ENCODE peak calls at places on chromosomes 13 and 19, in six cellular contexts. One of them, this sample, is unnamed.

GRCh38 chr19:8335343-8336071 is 7.6 kb downstream of the KANK3 start:
- DNase-seq in HCT116: no peak
- DNase-seq in aorta: no peak
- DNase-seq in CD4-positive, alpha-beta memory T cell: peak
- DNase-seq in hepatocyte: no peak
- DNase-seq in cardiac fibroblast: no peak
- DNase-seq in this sample: no peak

GRCh38 chr19:3823345-3823704 is 37.1 kb upstream of the MATK start:
- DNase-seq in HCT116: no peak
- DNase-seq in aorta: no peak
- DNase-seq in CD4-positive, alpha-beta memory T cell: no peak
- DNase-seq in hepatocyte: no peak
- DNase-seq in cardiac fibroblast: no peak
- DNase-seq in this sample: no peak

GRCh38 chr13:59856281-59856810 is 307.4 kb downstream of the DIAPH3 start:
- DNase-seq in HCT116: no peak
- DNase-seq in aorta: no peak
- DNase-seq in CD4-positive, alpha-beta memory T cell: no peak
- DNase-seq in hepatocyte: no peak
- DNase-seq in cardiac fibroblast: no peak
- DNase-seq in this sample: no peak

GRCh38 chr13:73754727-73755292 is 379.4 kb downstream of the KLF12 start:
- DNase-seq in HCT116: peak
- DNase-seq in aorta: no peak
- DNase-seq in CD4-positive, alpha-beta memory T cell: no peak
- DNase-seq in hepatocyte: peak
- DNase-seq in cardiac fibroblast: peak
- DNase-seq in this sample: peak

GRCh38 chr19:2524361-2524839 is 48.5 kb downstream of the GADD45B start:
- DNase-seq in HCT116: no peak
- DNase-seq in aorta: no peak
- DNase-seq in CD4-positive, alpha-beta memory T cell: no peak
- DNase-seq in hepatocyte: no peak
- DNase-seq in cardiac fibroblast: no peak
- DNase-seq in this sample: no peak

GRCh38 chr19:53789708-53790678 is 34.1 kb downstream of the NLRP12 start:
- DNase-seq in HCT116: no peak
- DNase-seq in aorta: no peak
- DNase-seq in CD4-positive, alpha-beta memory T cell: no peak
- DNase-seq in hepatocyte: no peak
- DNase-seq in cardiac fibroblast: no peak
- DNase-seq in this sample: no peak

GRCh38 chr19:16594131-16594586 is 21.9 kb upstream of the SLC35E1 start:
- DNase-seq in HCT116: no peak
- DNase-seq in aorta: no peak
- DNase-seq in CD4-positive, alpha-beta memory T cell: peak
- DNase-seq in hepatocyte: no peak
- DNase-seq in cardiac fibroblast: no peak
- DNase-seq in this sample: no peak

GRCh38 chr19:2820112-2820702 is 539 bp downstream of the ZNF554 start:
- DNase-seq in HCT116: no peak
- DNase-seq in aorta: no peak
- DNase-seq in CD4-positive, alpha-beta memory T cell: no peak
- DNase-seq in hepatocyte: peak
- DNase-seq in cardiac fibroblast: no peak
- DNase-seq in this sample: peak

GRCh38 chr13:74886496-74886895 is 595.5 kb downstream of the TBC1D4 start:
- DNase-seq in HCT116: no peak
- DNase-seq in aorta: no peak
- DNase-seq in CD4-positive, alpha-beta memory T cell: no peak
- DNase-seq in hepatocyte: no peak
- DNase-seq in cardiac fibroblast: peak
- DNase-seq in this sample: peak

GRCh38 chr13:74683411-74683810 is 549.2 kb upstream of the KLF12 start:
- DNase-seq in HCT116: no peak
- DNase-seq in aorta: no peak
- DNase-seq in CD4-positive, alpha-beta memory T cell: no peak
- DNase-seq in hepatocyte: no peak
- DNase-seq in cardiac fibroblast: peak
- DNase-seq in this sample: no peak

GRCh38 chr13:21365574-21365973 is 93.5 kb downstream of the ZDHHC20 start:
- DNase-seq in HCT116: no peak
- DNase-seq in aorta: no peak
- DNase-seq in CD4-positive, alpha-beta memory T cell: no peak
- DNase-seq in hepatocyte: no peak
- DNase-seq in cardiac fibroblast: no peak
- DNase-seq in this sample: no peak

GRCh38 chr13:103031332-103031873 is 34.8 kb downstream of the SLC10A2 start:
- DNase-seq in HCT116: no peak
- DNase-seq in aorta: no peak
- DNase-seq in CD4-positive, alpha-beta memory T cell: no peak
- DNase-seq in hepatocyte: no peak
- DNase-seq in cardiac fibroblast: no peak
- DNase-seq in this sample: peak

GRCh38 chr19:8577247-8577646 is at the start of gene MYO1F:
- DNase-seq in HCT116: no peak
- DNase-seq in aorta: peak
- DNase-seq in CD4-positive, alpha-beta memory T cell: no peak
- DNase-seq in hepatocyte: no peak
- DNase-seq in cardiac fibroblast: no peak
- DNase-seq in this sample: no peak

GRCh38 chr19:30046522-30046921 is 104.5 kb downstream of the URI1 start:
- DNase-seq in HCT116: no peak
- DNase-seq in aorta: no peak
- DNase-seq in CD4-positive, alpha-beta memory T cell: no peak
- DNase-seq in hepatocyte: no peak
- DNase-seq in cardiac fibroblast: peak
- DNase-seq in this sample: peak

GRCh38 chr19:49988433-49988832 is 27.5 kb upstream of the SIGLEC11 start:
- DNase-seq in HCT116: no peak
- DNase-seq in aorta: no peak
- DNase-seq in CD4-positive, alpha-beta memory T cell: no peak
- DNase-seq in hepatocyte: no peak
- DNase-seq in cardiac fibroblast: peak
- DNase-seq in this sample: peak

GRCh38 chr19:44741841-44742352 is 6.6 kb upstream of the BCL3 start:
- DNase-seq in HCT116: peak
- DNase-seq in aorta: peak
- DNase-seq in CD4-positive, alpha-beta memory T cell: peak
- DNase-seq in hepatocyte: peak
- DNase-seq in cardiac fibroblast: peak
- DNase-seq in this sample: peak

GRCh38 chr13:113979791-113980471 is 6.1 kb upstream of the C13orf46 start:
- DNase-seq in HCT116: no peak
- DNase-seq in aorta: peak
- DNase-seq in CD4-positive, alpha-beta memory T cell: no peak
- DNase-seq in hepatocyte: no peak
- DNase-seq in cardiac fibroblast: no peak
- DNase-seq in this sample: no peak

GRCh38 chr19:1285737-1286360 is at the start of gene EFNA2:
- DNase-seq in HCT116: no peak
- DNase-seq in aorta: no peak
- DNase-seq in CD4-positive, alpha-beta memory T cell: no peak
- DNase-seq in hepatocyte: peak
- DNase-seq in cardiac fibroblast: no peak
- DNase-seq in this sample: no peak

GRCh38 chr19:31349160-31349881 is at the start of gene TSHZ3:
- DNase-seq in HCT116: no peak
- DNase-seq in aorta: peak
- DNase-seq in CD4-positive, alpha-beta memory T cell: peak
- DNase-seq in hepatocyte: peak
- DNase-seq in cardiac fibroblast: peak
- DNase-seq in this sample: peak

GRCh38 chr19:3115916-3116602 is 19.8 kb upstream of the GNA15 start:
- DNase-seq in HCT116: no peak
- DNase-seq in aorta: no peak
- DNase-seq in CD4-positive, alpha-beta memory T cell: no peak
- DNase-seq in hepatocyte: no peak
- DNase-seq in cardiac fibroblast: no peak
- DNase-seq in this sample: no peak

GRCh38 chr19:31132753-31133110 is 216.5 kb downstream of the TSHZ3 start:
- DNase-seq in HCT116: no peak
- DNase-seq in aorta: no peak
- DNase-seq in CD4-positive, alpha-beta memory T cell: no peak
- DNase-seq in hepatocyte: no peak
- DNase-seq in cardiac fibroblast: no peak
- DNase-seq in this sample: no peak

GRCh38 chr19:23804676-23805075 is 46.0 kb upstream of the ZNF681 start:
- DNase-seq in HCT116: no peak
- DNase-seq in aorta: no peak
- DNase-seq in CD4-positive, alpha-beta memory T cell: no peak
- DNase-seq in hepatocyte: no peak
- DNase-seq in cardiac fibroblast: no peak
- DNase-seq in this sample: no peak

GRCh38 chr19:48810151-48810550 is 678 bp downstream of the BCAT2 start:
- DNase-seq in HCT116: no peak
- DNase-seq in aorta: no peak
- DNase-seq in CD4-positive, alpha-beta memory T cell: no peak
- DNase-seq in hepatocyte: peak
- DNase-seq in cardiac fibroblast: no peak
- DNase-seq in this sample: no peak

GRCh38 chr19:17311455-17312248 is 2.3 kb downstream of the DDA1 start:
- DNase-seq in HCT116: no peak
- DNase-seq in aorta: no peak
- DNase-seq in CD4-positive, alpha-beta memory T cell: peak
- DNase-seq in hepatocyte: peak
- DNase-seq in cardiac fibroblast: peak
- DNase-seq in this sample: peak

GRCh38 chr19:3250675-3251074 is 26.2 kb downstream of the CELF5 start:
- DNase-seq in HCT116: peak
- DNase-seq in aorta: no peak
- DNase-seq in CD4-positive, alpha-beta memory T cell: peak
- DNase-seq in hepatocyte: no peak
- DNase-seq in cardiac fibroblast: peak
- DNase-seq in this sample: no peak

GRCh38 chr13:99614465-99614885 is 113.2 kb downstream of the TM9SF2 start:
- DNase-seq in HCT116: no peak
- DNase-seq in aorta: no peak
- DNase-seq in CD4-positive, alpha-beta memory T cell: no peak
- DNase-seq in hepatocyte: peak
- DNase-seq in cardiac fibroblast: peak
- DNase-seq in this sample: no peak

GRCh38 chr19:29635963-29636362 is 29.3 kb upstream of the PLEKHF1 start:
- DNase-seq in HCT116: no peak
- DNase-seq in aorta: no peak
- DNase-seq in CD4-positive, alpha-beta memory T cell: no peak
- DNase-seq in hepatocyte: no peak
- DNase-seq in cardiac fibroblast: no peak
- DNase-seq in this sample: no peak

GRCh38 chr19:3692141-3693029 is 7.9 kb downstream of the PIP5K1C start:
- DNase-seq in HCT116: no peak
- DNase-seq in aorta: peak
- DNase-seq in CD4-positive, alpha-beta memory T cell: peak
- DNase-seq in hepatocyte: no peak
- DNase-seq in cardiac fibroblast: no peak
- DNase-seq in this sample: no peak

GRCh38 chr13:112755331-112755730 is 65.5 kb downstream of the ATP11A start:
- DNase-seq in HCT116: no peak
- DNase-seq in aorta: no peak
- DNase-seq in CD4-positive, alpha-beta memory T cell: no peak
- DNase-seq in hepatocyte: no peak
- DNase-seq in cardiac fibroblast: no peak
- DNase-seq in this sample: no peak

GRCh38 chr19:11190501-11190900 is 6.8 kb downstream of the KANK2 start:
- DNase-seq in HCT116: no peak
- DNase-seq in aorta: no peak
- DNase-seq in CD4-positive, alpha-beta memory T cell: no peak
- DNase-seq in hepatocyte: no peak
- DNase-seq in cardiac fibroblast: no peak
- DNase-seq in this sample: no peak
- H3K4me3 ChIP-seq in HCT116: no peak
- H3K4me3 ChIP-seq in aorta: no peak
- H3K4me3 ChIP-seq in CD4-positive, alpha-beta memory T cell: no peak
- H3K4me3 ChIP-seq in hepatocyte: no peak
- H3K4me3 ChIP-seq in cardiac fibroblast: no peak
- H3K4me3 ChIP-seq in this sample: no peak

GRCh38 chr19:5949792-5950305 is 28.1 kb downstream of the RANBP3 start:
- DNase-seq in HCT116: no peak
- DNase-seq in aorta: no peak
- DNase-seq in CD4-positive, alpha-beta memory T cell: peak
- DNase-seq in hepatocyte: no peak
- DNase-seq in cardiac fibroblast: no peak
- DNase-seq in this sample: no peak
- H3K4me3 ChIP-seq in HCT116: no peak
- H3K4me3 ChIP-seq in aorta: no peak
- H3K4me3 ChIP-seq in CD4-positive, alpha-beta memory T cell: peak
- H3K4me3 ChIP-seq in hepatocyte: no peak
- H3K4me3 ChIP-seq in cardiac fibroblast: no peak
- H3K4me3 ChIP-seq in this sample: no peak

GRCh38 chr13:70856025-70856424 is 747.8 kb upstream of the KLHL1 start:
- DNase-seq in HCT116: no peak
- DNase-seq in aorta: no peak
- DNase-seq in CD4-positive, alpha-beta memory T cell: no peak
- DNase-seq in hepatocyte: no peak
- DNase-seq in cardiac fibroblast: no peak
- DNase-seq in this sample: no peak
- H3K4me3 ChIP-seq in HCT116: no peak
- H3K4me3 ChIP-seq in aorta: no peak
- H3K4me3 ChIP-seq in CD4-positive, alpha-beta memory T cell: no peak
- H3K4me3 ChIP-seq in hepatocyte: no peak
- H3K4me3 ChIP-seq in cardiac fibroblast: no peak
- H3K4me3 ChIP-seq in this sample: no peak

DNA sequence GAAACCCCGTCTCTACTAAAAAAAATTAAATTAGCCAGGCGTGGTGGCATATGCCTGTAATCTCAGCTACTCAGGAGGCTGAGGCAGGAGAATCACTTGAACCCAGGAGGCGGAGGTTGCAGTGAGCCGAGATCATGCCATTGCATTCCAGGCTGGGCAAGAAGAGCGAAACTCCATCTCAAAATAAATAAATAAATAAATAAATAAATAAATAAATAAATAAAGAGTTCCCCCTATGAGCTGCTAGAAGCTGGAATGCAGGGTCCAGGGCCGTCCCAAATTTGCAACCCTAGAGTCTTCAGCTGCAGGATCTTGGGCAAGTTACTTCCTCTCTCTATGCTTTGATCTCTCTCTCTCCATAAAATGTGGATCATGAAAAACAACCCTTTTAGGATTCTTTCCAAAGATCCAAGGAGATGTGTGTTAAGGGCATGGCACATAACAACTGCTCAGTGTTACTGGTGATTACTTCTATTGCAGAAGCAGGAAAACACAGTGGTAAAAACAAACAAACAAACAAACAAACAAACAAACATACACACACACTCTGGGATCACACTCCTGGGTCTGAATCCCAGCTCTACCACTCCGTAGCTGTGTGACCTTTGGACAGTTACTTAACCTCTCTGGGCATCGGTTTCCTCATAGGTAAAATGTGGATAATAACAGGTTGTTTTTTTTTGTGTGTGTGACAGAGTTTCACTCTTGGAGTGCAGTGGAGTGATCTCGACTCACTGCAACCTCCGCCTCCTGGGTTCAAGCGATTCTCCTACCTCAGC is 78.8 kb downstream of the CACNA1A start:
- DNase-seq in HCT116: no peak
- DNase-seq in aorta: no peak
- DNase-seq in CD4-positive, alpha-beta memory T cell: no peak
- DNase-seq in hepatocyte: no peak
- DNase-seq in cardiac fibroblast: no peak
- DNase-seq in this sample: no peak
- H3K4me3 ChIP-seq in HCT116: no peak
- H3K4me3 ChIP-seq in aorta: no peak
- H3K4me3 ChIP-seq in CD4-positive, alpha-beta memory T cell: no peak
- H3K4me3 ChIP-seq in hepatocyte: no peak
- H3K4me3 ChIP-seq in cardiac fibroblast: no peak
- H3K4me3 ChIP-seq in this sample: no peak

GRCh38 chr13:24269803-24270202 is 39.6 kb upstream of the C1QTNF9 start:
- DNase-seq in HCT116: no peak
- DNase-seq in aorta: no peak
- DNase-seq in CD4-positive, alpha-beta memory T cell: no peak
- DNase-seq in hepatocyte: no peak
- DNase-seq in cardiac fibroblast: peak
- DNase-seq in this sample: peak
- H3K4me3 ChIP-seq in HCT116: no peak
- H3K4me3 ChIP-seq in aorta: no peak
- H3K4me3 ChIP-seq in CD4-positive, alpha-beta memory T cell: peak
- H3K4me3 ChIP-seq in hepatocyte: no peak
- H3K4me3 ChIP-seq in cardiac fibroblast: no peak
- H3K4me3 ChIP-seq in this sample: no peak